ENCODE peak calls at places on chromosomes 7 and 10, in ten cellular contexts. K is tibial artery; A is Peyer's patch; H is small intestine; X is fibroblast of lung; P is SJSA1; J is colonic mucosa; S is mammary epithelial cell; L is SK-N-SH; R is CD4-positive, CD25-positive, alpha-beta regulatory T cell. Q is an unnamed sample. For H3K4me1 and H3K9me3, the result is how much of the 10 kb centered on the place peaks cover.

GRCh38 chr7:99468336-99468918 is 2.5 kb upstream of the ATP5MF start:
- DNase-seq in K (no peak), A (no peak), H (no peak), X (no peak), P (no peak), J (no peak), S (no peak), L (no peak), R (no peak), Q (no peak)

GRCh38 chr7:80298201-80298600 is 163.6 kb downstream of the GNAI1 start:
- DNase-seq in K (no peak), A (no peak), H (no peak), X (no peak), P (no peak), J (no peak), S (peak), L (no peak), R (no peak), Q (no peak)

GRCh38 chr10:103439776-103440175 is 12.4 kb downstream of the CALHM2 start:
- DNase-seq in K (no peak), A (no peak), H (no peak), X (no peak), P (no peak), J (no peak), S (no peak), L (no peak), R (no peak), Q (no peak)

GRCh38 chr7:112101083-112101846 is 104.9 kb downstream of the DOCK4 start:
- DNase-seq in K (no peak), A (no peak), H (no peak), X (no peak), P (no peak), J (no peak), S (no peak), L (no peak), R (no peak), Q (no peak)

GRCh38 chr10:120612756-120613155 is 155.7 kb downstream of the PLPP4 start:
- DNase-seq in K (no peak), A (no peak), H (no peak), X (no peak), P (no peak), J (no peak), S (no peak), L (no peak), R (no peak), Q (no peak)

GRCh38 chr10:86970152-86970886 is 2.0 kb downstream of the ADIRF start:
- DNase-seq in K (peak), A (peak), H (no peak), X (peak), P (peak), J (peak), S (peak), L (no peak), R (no peak), Q (peak)

GRCh38 chr10:130481076-130481930 is 345.1 kb downstream of the GLRX3 start:
- DNase-seq in K (peak), A (no peak), H (no peak), X (no peak), P (no peak), J (no peak), S (no peak), L (no peak), R (no peak), Q (no peak)

GRCh38 chr7:157352506-157352905 is 15.7 kb downstream of the DNAJB6 start:
- DNase-seq in K (peak), A (no peak), H (no peak), X (no peak), P (no peak), J (no peak), S (no peak), L (no peak), R (no peak), Q (no peak)

GRCh38 chr10:91901784-91902677 is 7.3 kb downstream of the FGFBP3 start:
- DNase-seq in K (no peak), A (no peak), H (peak), X (peak), P (peak), J (peak), S (peak), L (no peak), R (no peak), Q (no peak)

GRCh38 chr7:156547884-156548561 is 92.6 kb upstream of the RNF32 start:
- DNase-seq in K (no peak), A (no peak), H (no peak), X (no peak), P (no peak), J (no peak), S (no peak), L (no peak), R (no peak), Q (no peak)

GRCh38 chr7:36129048-36129534 is 24.0 kb upstream of the EEPD1 start:
- DNase-seq in K (peak), A (peak), H (peak), X (peak), P (no peak), J (peak), S (no peak), L (no peak), R (no peak), Q (no peak)

GRCh38 chr7:36794689-36795088 is 70.4 kb upstream of the AOAH start:
- DNase-seq in K (no peak), A (no peak), H (no peak), X (no peak), P (no peak), J (no peak), S (peak), L (no peak), R (no peak), Q (no peak)

GRCh38 chr7:110541962-110542361 is 549.0 kb upstream of the LRRN3 start:
- DNase-seq in K (no peak), A (no peak), H (no peak), X (peak), P (no peak), J (no peak), S (no peak), L (no peak), R (no peak), Q (no peak)

GRCh38 chr10:93445097-93445960 is 36.8 kb downstream of the MYOF start:
- DNase-seq in K (peak), A (peak), H (peak), X (peak), P (peak), J (peak), S (peak), L (peak), R (no peak), Q (peak)

GRCh38 chr10:33732176-33733025 is 397.9 kb upstream of the NRP1 start:
- DNase-seq in K (no peak), A (no peak), H (peak), X (no peak), P (no peak), J (no peak), S (no peak), L (no peak), R (no peak), Q (no peak)

GRCh38 chr7:2141011-2141410 is 91.7 kb downstream of the MAD1L1 start:
- DNase-seq in K (no peak), A (no peak), H (no peak), X (no peak), P (no peak), J (no peak), S (no peak), L (no peak), R (no peak), Q (no peak)

GRCh38 chr7:18667466-18667865 is 171.9 kb downstream of the HDAC9 start:
- DNase-seq in K (no peak), A (no peak), H (no peak), X (peak), P (no peak), J (no peak), S (peak), L (no peak), R (no peak), Q (no peak)

GRCh38 chr10:36636879-36637278 is 488.5 kb upstream of the ANKRD30A start:
- DNase-seq in K (no peak), A (no peak), H (no peak), X (no peak), P (no peak), J (no peak), S (no peak), L (no peak), R (no peak), Q (no peak)

GRCh38 chr7:44213872-44214595 is 13.3 kb downstream of the YKT6 start:
- DNase-seq in K (peak), A (peak), H (peak), X (peak), P (no peak), J (no peak), S (peak), L (peak), R (no peak), Q (no peak)

GRCh38 chr10:71751515-71752224 is 21.6 kb downstream of the VSIR start:
- DNase-seq in K (no peak), A (no peak), H (no peak), X (no peak), P (no peak), J (no peak), S (no peak), L (no peak), R (no peak), Q (peak)
- H3K4me1 ChIP-seq in K (under half), A (half or more), H (under half), X (under half), P (under half), J (under half), S (under half), L (under half), R (half or more), Q (under half)

GRCh38 chr10:42596196-42596595 is 42.2 kb downstream of the ZNF33B start:
- DNase-seq in K (no peak), A (no peak), H (no peak), X (no peak), P (no peak), J (no peak), S (no peak), L (no peak), R (no peak), Q (no peak)
- H3K9me3 ChIP-seq in K (under half), A (under half), H (under half), X (under half), P (under half), J (under half), S (under half), L (under half), R (half or more), Q (under half)

GRCh38 chr10:62048473-62048872 is 147.0 kb downstream of the ARID5B start:
- DNase-seq in K (no peak), A (no peak), H (no peak), X (no peak), P (no peak), J (no peak), S (no peak), L (no peak), R (no peak), Q (no peak)
- H3K4me3 ChIP-seq in K (peak), A (peak), H (no peak), X (peak), P (peak), J (peak), S (no peak), L (no peak), R (peak), Q (no peak)

DNA sequence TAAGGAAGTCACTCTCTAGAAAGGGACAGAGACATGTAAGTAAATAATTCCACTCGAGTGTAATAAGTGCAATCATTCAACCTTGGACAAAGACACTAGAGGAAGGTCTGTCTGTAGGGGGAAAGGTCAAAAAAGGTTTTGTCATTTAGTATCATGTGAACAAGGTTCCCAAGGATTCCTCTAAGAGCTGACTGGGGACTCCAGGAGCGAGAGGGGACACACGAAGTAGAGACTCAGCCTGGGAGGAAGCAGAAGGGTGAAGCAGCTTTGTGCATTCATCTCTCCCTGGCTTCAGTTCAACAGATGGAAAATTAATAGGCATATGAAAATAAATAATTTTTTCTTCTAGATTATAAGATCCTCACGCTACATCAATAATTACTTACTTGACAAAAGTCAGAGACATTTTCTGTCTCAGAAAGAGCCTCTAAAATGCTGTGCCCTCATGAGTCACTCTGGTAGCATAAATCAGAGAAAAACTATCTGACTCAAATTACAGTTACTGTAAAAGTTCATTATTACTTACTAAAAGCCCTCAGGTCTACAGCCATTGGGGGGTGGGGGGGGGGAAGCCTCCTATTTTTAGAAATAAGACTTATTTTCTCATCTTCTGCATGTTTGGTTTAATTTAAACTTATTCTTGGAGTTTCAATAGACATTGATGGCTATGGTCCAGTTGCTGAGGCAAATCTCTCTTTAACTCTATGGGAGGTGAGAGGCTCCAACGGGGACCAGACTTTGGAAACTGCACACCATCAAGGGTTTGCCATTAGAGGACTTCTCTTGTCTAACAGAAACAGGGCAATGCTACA is 275.0 kb upstream of the KLF14 start:
- DNase-seq in K (no peak), A (no peak), H (no peak), X (peak), P (no peak), J (no peak), S (no peak), L (no peak), R (no peak), Q (no peak)
- H3K4me1 ChIP-seq in K (under half), A (half or more), H (under half), X (under half), P (under half), J (under half), S (under half), L (half or more), R (half or more), Q (under half)

GRCh38 chr7:16399916-16400895 is 21.1 kb downstream of the CRPPA start:
- DNase-seq in K (no peak), A (no peak), H (no peak), X (peak), P (no peak), J (no peak), S (no peak), L (no peak), R (no peak), Q (no peak)
- H3K9me3 ChIP-seq in K (under half), A (under half), H (under half), X (under half), P (under half), J (under half), S (under half), L (under half), R (under half), Q (under half)

GRCh38 chr7:92131093-92131492 is 3.2 kb downstream of the CYP51A1 start:
- DNase-seq in K (no peak), A (no peak), H (no peak), X (no peak), P (no peak), J (no peak), S (no peak), L (no peak), R (no peak), Q (no peak)
- H3K4me3 ChIP-seq in K (no peak), A (no peak), H (no peak), X (peak), P (no peak), J (no peak), S (peak), L (no peak), R (no peak), Q (no peak)